ENCODE peak calls at places on chromosomes 1 and 21, in ten cellular contexts. One of them, this sample, is unnamed.

GRCh38 chr1:201649776-201650607 is 111.1 kb downstream of the NAV1 start:
- DNase-seq in foreskin keratinocyte: peak; percentile 65
- DNase-seq in neuronal stem cell: peak; percentile 56
- DNase-seq in IMR-90: peak; percentile 70
- DNase-seq in gastrocnemius medialis: peak; percentile 44
- DNase-seq in psoas muscle: peak; percentile 87
- DNase-seq in tibial artery: peak; percentile 88
- DNase-seq in adrenal gland: peak; percentile 44
- DNase-seq in pancreas: peak; percentile 91
- DNase-seq in transverse colon: peak; percentile 90
- DNase-seq in this sample: peak; percentile 80

GRCh38 chr21:32958288-32958992 is 67.3 kb upstream of the OLIG2 start:
- DNase-seq in gastrocnemius medialis: no peak
- DNase-seq in pancreas: no peak
- DNase-seq in psoas muscle: no peak
- DNase-seq in adrenal gland: no peak
- DNase-seq in IMR-90: no peak
- DNase-seq in tibial artery: no peak
- DNase-seq in transverse colon: no peak
- DNase-seq in neuronal stem cell: no peak
- DNase-seq in foreskin keratinocyte: peak; percentile 5
- DNase-seq in this sample: no peak

GRCh38 chr1:51535006-51535592 is 16.0 kb upstream of the EPS15 start:
- DNase-seq in adrenal gland: peak; percentile 78
- DNase-seq in pancreas: no peak
- DNase-seq in gastrocnemius medialis: peak; percentile 21
- DNase-seq in transverse colon: peak; percentile 61
- DNase-seq in neuronal stem cell: peak; percentile 21
- DNase-seq in psoas muscle: no peak
- DNase-seq in foreskin keratinocyte: peak; percentile 45
- DNase-seq in tibial artery: peak; percentile 71
- DNase-seq in IMR-90: peak; percentile 68
- DNase-seq in this sample: peak; percentile 51

GRCh38 chr1:207224666-207225065 is 96.8 kb upstream of the CD55 start:
- DNase-seq in transverse colon: no peak
- DNase-seq in psoas muscle: no peak
- DNase-seq in foreskin keratinocyte: no peak
- DNase-seq in neuronal stem cell: no peak
- DNase-seq in IMR-90: no peak
- DNase-seq in adrenal gland: no peak
- DNase-seq in pancreas: no peak
- DNase-seq in tibial artery: no peak
- DNase-seq in gastrocnemius medialis: no peak
- DNase-seq in this sample: no peak

GRCh38 chr1:152473887-152474537 is 36.6 kb upstream of the LCE5A start:
- DNase-seq in foreskin keratinocyte: peak; percentile 60
- DNase-seq in adrenal gland: no peak
- DNase-seq in neuronal stem cell: no peak
- DNase-seq in IMR-90: no peak
- DNase-seq in pancreas: no peak
- DNase-seq in gastrocnemius medialis: no peak
- DNase-seq in transverse colon: no peak
- DNase-seq in tibial artery: no peak
- DNase-seq in psoas muscle: no peak
- DNase-seq in this sample: no peak

GRCh38 chr1:23793018-23793781 is 2.3 kb downstream of the LYPLA2 start:
- DNase-seq in adrenal gland: peak; percentile 54
- DNase-seq in IMR-90: no peak
- DNase-seq in transverse colon: peak; percentile 72
- DNase-seq in psoas muscle: peak; percentile 62
- DNase-seq in tibial artery: no peak
- DNase-seq in neuronal stem cell: no peak
- DNase-seq in pancreas: peak; percentile 68
- DNase-seq in gastrocnemius medialis: peak; percentile 39
- DNase-seq in foreskin keratinocyte: peak; percentile 41
- DNase-seq in this sample: peak; percentile 72

GRCh38 chr1:228367798-228368791 is 38.5 kb downstream of the TRIM11 start:
- DNase-seq in transverse colon: no peak
- DNase-seq in foreskin keratinocyte: no peak
- DNase-seq in adrenal gland: peak; percentile 54
- DNase-seq in pancreas: no peak
- DNase-seq in neuronal stem cell: no peak
- DNase-seq in IMR-90: no peak
- DNase-seq in gastrocnemius medialis: peak; percentile 53
- DNase-seq in tibial artery: peak; percentile 60
- DNase-seq in psoas muscle: peak; percentile 68
- DNase-seq in this sample: no peak

GRCh38 chr1:223319913-223320600 is 43.9 kb downstream of the SUSD4 start:
- DNase-seq in neuronal stem cell: peak; percentile 71
- DNase-seq in tibial artery: no peak
- DNase-seq in transverse colon: no peak
- DNase-seq in IMR-90: no peak
- DNase-seq in psoas muscle: no peak
- DNase-seq in gastrocnemius medialis: no peak
- DNase-seq in pancreas: no peak
- DNase-seq in adrenal gland: no peak
- DNase-seq in foreskin keratinocyte: no peak
- DNase-seq in this sample: no peak

GRCh38 chr1:202086579-202087350 is 36.0 kb upstream of the GPR37L1 start:
- DNase-seq in psoas muscle: no peak
- DNase-seq in transverse colon: peak; percentile 83
- DNase-seq in neuronal stem cell: no peak
- DNase-seq in IMR-90: no peak
- DNase-seq in adrenal gland: no peak
- DNase-seq in pancreas: no peak
- DNase-seq in foreskin keratinocyte: no peak
- DNase-seq in gastrocnemius medialis: no peak
- DNase-seq in tibial artery: no peak
- DNase-seq in this sample: peak; percentile 52

GRCh38 chr1:153415850-153416570 is at the start of gene S100A7A:
- DNase-seq in gastrocnemius medialis: no peak
- DNase-seq in neuronal stem cell: no peak
- DNase-seq in psoas muscle: no peak
- DNase-seq in IMR-90: no peak
- DNase-seq in pancreas: no peak
- DNase-seq in transverse colon: no peak
- DNase-seq in tibial artery: no peak
- DNase-seq in adrenal gland: no peak
- DNase-seq in foreskin keratinocyte: no peak
- DNase-seq in this sample: no peak

GRCh38 chr1:121546830-121547680 is 362.3 kb downstream of the SRGAP2C start:
- DNase-seq in neuronal stem cell: no peak
- DNase-seq in transverse colon: no peak
- DNase-seq in pancreas: no peak
- DNase-seq in gastrocnemius medialis: no peak
- DNase-seq in psoas muscle: no peak
- DNase-seq in tibial artery: no peak
- DNase-seq in foreskin keratinocyte: peak; percentile 79
- DNase-seq in IMR-90: no peak
- DNase-seq in adrenal gland: no peak
- DNase-seq in this sample: no peak

GRCh38 chr1:113246929-113247328 is 143.4 kb upstream of the MAGI3 start:
- DNase-seq in IMR-90: no peak
- DNase-seq in pancreas: no peak
- DNase-seq in psoas muscle: no peak
- DNase-seq in transverse colon: no peak
- DNase-seq in gastrocnemius medialis: no peak
- DNase-seq in foreskin keratinocyte: no peak
- DNase-seq in tibial artery: no peak
- DNase-seq in adrenal gland: no peak
- DNase-seq in neuronal stem cell: no peak
- DNase-seq in this sample: no peak

GRCh38 chr1:113242481-113242880 is 147.8 kb upstream of the MAGI3 start:
- DNase-seq in pancreas: no peak
- DNase-seq in neuronal stem cell: no peak
- DNase-seq in gastrocnemius medialis: no peak
- DNase-seq in foreskin keratinocyte: no peak
- DNase-seq in tibial artery: no peak
- DNase-seq in adrenal gland: no peak
- DNase-seq in psoas muscle: no peak
- DNase-seq in IMR-90: no peak
- DNase-seq in transverse colon: peak; percentile 84
- DNase-seq in this sample: peak; percentile 100

GRCh38 chr1:113243529-113243928 is 146.8 kb upstream of the MAGI3 start:
- DNase-seq in psoas muscle: no peak
- DNase-seq in IMR-90: no peak
- DNase-seq in adrenal gland: no peak
- DNase-seq in transverse colon: no peak
- DNase-seq in tibial artery: no peak
- DNase-seq in foreskin keratinocyte: no peak
- DNase-seq in pancreas: no peak
- DNase-seq in neuronal stem cell: no peak
- DNase-seq in gastrocnemius medialis: no peak
- DNase-seq in this sample: no peak

GRCh38 chr1:113244134-113244820 is 146.0 kb upstream of the MAGI3 start:
- DNase-seq in tibial artery: no peak
- DNase-seq in neuronal stem cell: no peak
- DNase-seq in gastrocnemius medialis: no peak
- DNase-seq in IMR-90: no peak
- DNase-seq in adrenal gland: no peak
- DNase-seq in transverse colon: no peak
- DNase-seq in pancreas: no peak
- DNase-seq in psoas muscle: no peak
- DNase-seq in foreskin keratinocyte: no peak
- DNase-seq in this sample: no peak

GRCh38 chr1:113241237-113241636 is 149.1 kb upstream of the MAGI3 start:
- DNase-seq in neuronal stem cell: no peak
- DNase-seq in psoas muscle: no peak
- DNase-seq in transverse colon: no peak
- DNase-seq in foreskin keratinocyte: no peak
- DNase-seq in IMR-90: no peak
- DNase-seq in gastrocnemius medialis: no peak
- DNase-seq in adrenal gland: no peak
- DNase-seq in tibial artery: no peak
- DNase-seq in pancreas: no peak
- DNase-seq in this sample: no peak
- H3K27me3 ChIP-seq in neuronal stem cell: peaks cover 3% of the 10 kb centered on the region
- H3K27me3 ChIP-seq in psoas muscle: no peaks in the 10 kb centered on the region
- H3K27me3 ChIP-seq in transverse colon: no peaks in the 10 kb centered on the region
- H3K27me3 ChIP-seq in foreskin keratinocyte: no peaks in the 10 kb centered on the region
- H3K27me3 ChIP-seq in IMR-90: peaks cover 13% of the 10 kb centered on the region
- H3K27me3 ChIP-seq in gastrocnemius medialis: no peaks in the 10 kb centered on the region
- H3K27me3 ChIP-seq in adrenal gland: no peaks in the 10 kb centered on the region
- H3K27me3 ChIP-seq in tibial artery: no peaks in the 10 kb centered on the region
- H3K27me3 ChIP-seq in pancreas: no peaks in the 10 kb centered on the region
- H3K27me3 ChIP-seq in this sample: no peaks in the 10 kb centered on the region

DNA sequence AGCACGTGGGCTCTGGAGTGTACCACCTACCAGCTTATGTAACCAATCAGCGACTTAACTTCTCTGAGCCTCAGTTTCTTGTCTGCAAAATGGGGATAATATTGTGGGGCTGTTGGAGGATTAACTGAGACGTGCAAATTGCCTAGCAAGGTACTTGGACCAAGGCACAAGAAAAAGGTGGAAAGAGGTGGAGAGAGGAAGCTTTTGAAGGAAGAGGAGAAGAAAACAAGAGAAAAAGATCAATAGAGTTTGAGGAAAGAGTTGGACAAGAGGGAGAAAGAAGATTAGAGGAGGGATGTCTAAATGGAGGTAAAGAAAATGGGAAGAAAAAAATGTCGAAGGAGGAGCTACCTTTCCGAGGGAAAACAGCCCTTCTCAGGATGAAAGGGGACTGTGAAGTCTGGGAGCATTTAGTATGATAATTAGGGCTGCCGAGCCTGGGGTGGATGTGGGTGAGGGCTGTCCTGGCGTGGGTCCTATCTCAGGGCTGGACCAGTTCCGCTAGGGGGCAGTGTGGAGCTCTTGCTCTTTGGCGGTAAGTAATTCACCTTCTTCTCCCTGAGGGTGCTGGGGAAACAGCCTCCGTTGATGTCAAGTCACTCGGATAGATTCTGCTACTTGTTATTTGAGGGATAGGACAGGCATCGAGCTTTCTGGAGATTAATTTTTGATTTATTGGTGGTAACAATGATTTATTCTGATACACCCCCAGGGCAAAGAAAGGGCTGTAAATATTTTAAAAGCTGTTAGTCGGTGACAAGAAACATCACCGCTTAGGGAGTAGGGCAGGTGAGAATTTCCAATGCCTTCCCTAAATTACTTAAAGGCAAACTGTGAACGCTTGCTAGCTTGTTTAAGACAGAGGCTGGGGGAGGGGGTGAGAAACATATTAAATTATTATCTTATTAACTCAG is 79.0 kb upstream of the NFASC start:
- DNase-seq in tibial artery: no peak
- DNase-seq in gastrocnemius medialis: peak; percentile 26
- DNase-seq in foreskin keratinocyte: no peak
- DNase-seq in psoas muscle: peak; percentile 73
- DNase-seq in IMR-90: peak; percentile 35
- DNase-seq in transverse colon: peak; percentile 81
- DNase-seq in pancreas: peak; percentile 94
- DNase-seq in neuronal stem cell: peak; percentile 74
- DNase-seq in adrenal gland: peak; percentile 86
- DNase-seq in this sample: peak; percentile 67
- H3K27me3 ChIP-seq in tibial artery: peaks cover 45% of the 10 kb centered on the region
- H3K27me3 ChIP-seq in gastrocnemius medialis: peaks cover 5% of the 10 kb centered on the region
- H3K27me3 ChIP-seq in foreskin keratinocyte: peaks cover 25% of the 10 kb centered on the region
- H3K27me3 ChIP-seq in psoas muscle: no peaks in the 10 kb centered on the region
- H3K27me3 ChIP-seq in IMR-90: no peaks in the 10 kb centered on the region
- H3K27me3 ChIP-seq in transverse colon: peaks cover 17% of the 10 kb centered on the region
- H3K27me3 ChIP-seq in pancreas: peaks cover 3% of the 10 kb centered on the region
- H3K27me3 ChIP-seq in neuronal stem cell: peaks cover 4% of the 10 kb centered on the region
- H3K27me3 ChIP-seq in adrenal gland: no peaks in the 10 kb centered on the region
- H3K27me3 ChIP-seq in this sample: no peaks in the 10 kb centered on the region

DNA sequence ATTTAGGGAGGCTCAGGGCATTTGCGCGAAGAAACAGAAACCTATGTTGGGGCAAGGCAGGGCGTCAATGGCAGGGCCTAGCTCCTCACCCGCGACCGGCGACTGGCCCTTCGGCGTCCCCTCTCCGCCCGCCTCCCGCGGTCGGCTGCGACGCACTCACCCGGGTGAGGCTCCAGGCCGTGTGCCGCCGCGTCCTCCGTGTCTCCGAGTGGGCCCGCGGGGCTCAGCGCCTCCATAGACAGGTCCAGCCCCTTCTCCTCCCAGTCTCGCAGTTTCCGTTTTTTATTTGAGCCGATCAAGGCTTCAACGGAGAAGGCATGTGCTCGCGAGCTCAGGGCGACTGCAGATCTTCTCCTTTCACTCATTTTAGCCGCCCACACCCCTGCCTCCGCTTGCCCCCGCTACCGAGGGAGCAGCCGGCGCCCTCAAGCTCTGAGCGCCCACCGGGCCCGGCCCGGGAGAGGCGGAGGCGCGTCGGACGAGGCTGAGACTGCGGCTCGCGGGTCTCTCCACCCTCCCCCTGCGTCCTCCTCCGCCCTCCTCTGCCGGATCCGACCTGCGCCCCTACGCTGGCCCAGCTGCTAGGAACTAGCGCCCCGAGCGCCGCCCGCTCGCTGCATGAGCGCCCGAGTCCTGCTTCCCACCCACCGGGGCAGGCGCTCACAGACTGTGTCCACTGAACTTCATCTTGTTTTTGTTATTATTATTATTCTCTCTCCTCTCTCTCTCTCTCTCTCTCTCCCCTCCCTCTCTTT is 535 bp downstream of the TBX15 start:
- DNase-seq in foreskin keratinocyte: no peak
- DNase-seq in pancreas: no peak
- DNase-seq in adrenal gland: no peak
- DNase-seq in transverse colon: no peak
- DNase-seq in IMR-90: no peak
- DNase-seq in neuronal stem cell: no peak
- DNase-seq in psoas muscle: peak; percentile 85
- DNase-seq in gastrocnemius medialis: peak; percentile 64
- DNase-seq in tibial artery: peak; percentile 78
- DNase-seq in this sample: no peak
- H3K27me3 ChIP-seq in foreskin keratinocyte: peaks cover 100% of the 10 kb centered on the region
- H3K27me3 ChIP-seq in pancreas: peaks cover 36% of the 10 kb centered on the region
- H3K27me3 ChIP-seq in adrenal gland: peaks cover 99% of the 10 kb centered on the region
- H3K27me3 ChIP-seq in transverse colon: peaks cover 100% of the 10 kb centered on the region
- H3K27me3 ChIP-seq in IMR-90: peaks cover 100% of the 10 kb centered on the region
- H3K27me3 ChIP-seq in neuronal stem cell: peaks cover 100% of the 10 kb centered on the region
- H3K27me3 ChIP-seq in psoas muscle: no peaks in the 10 kb centered on the region
- H3K27me3 ChIP-seq in gastrocnemius medialis: no peaks in the 10 kb centered on the region
- H3K27me3 ChIP-seq in tibial artery: no peaks in the 10 kb centered on the region
- H3K27me3 ChIP-seq in this sample: peaks cover 91% of the 10 kb centered on the region

GRCh38 chr1:37353871-37354270 is 120.5 kb upstream of the ZC3H12A start:
- DNase-seq in neuronal stem cell: no peak
- DNase-seq in IMR-90: no peak
- DNase-seq in foreskin keratinocyte: no peak
- DNase-seq in gastrocnemius medialis: no peak
- DNase-seq in psoas muscle: no peak
- DNase-seq in pancreas: no peak
- DNase-seq in adrenal gland: no peak
- DNase-seq in tibial artery: no peak
- DNase-seq in transverse colon: no peak
- DNase-seq in this sample: no peak
- H3K27me3 ChIP-seq in neuronal stem cell: peaks cover 4% of the 10 kb centered on the region
- H3K27me3 ChIP-seq in IMR-90: no peaks in the 10 kb centered on the region
- H3K27me3 ChIP-seq in foreskin keratinocyte: peaks cover 3% of the 10 kb centered on the region
- H3K27me3 ChIP-seq in gastrocnemius medialis: peaks cover 3% of the 10 kb centered on the region
- H3K27me3 ChIP-seq in psoas muscle: no peaks in the 10 kb centered on the region
- H3K27me3 ChIP-seq in pancreas: no peaks in the 10 kb centered on the region
- H3K27me3 ChIP-seq in adrenal gland: no peaks in the 10 kb centered on the region
- H3K27me3 ChIP-seq in tibial artery: peaks cover 27% of the 10 kb centered on the region
- H3K27me3 ChIP-seq in transverse colon: peaks cover 13% of the 10 kb centered on the region
- H3K27me3 ChIP-seq in this sample: no peaks in the 10 kb centered on the region

This sample was measured in small intestine.